ENCODE peak calls at places on chromosome 11, in nine cellular contexts. T, R, O, A, W, E, S, I and L are unnamed samples.

GRCh38 chr11:32448232-32448631 is 12.9 kb upstream of the WT1 start:
- DNase-seq in W (peak), I (peak), T (no peak), E (no peak), A (no peak), O (no peak), R (peak), S (peak), L (no peak)

GRCh38 chr11:76459299-76459698 is 14.5 kb downstream of the EMSY start:
- DNase-seq in T (no peak), W (no peak), E (no peak), S (no peak), O (no peak), A (no peak), R (peak), I (peak), L (peak)

GRCh38 chr11:66289548-66290331 is 797 bp upstream of the YIF1A start:
- DNase-seq in R (no peak), A (peak), E (no peak), S (peak), O (peak), W (peak), T (no peak), I (peak), L (peak)

GRCh38 chr11:96026310-96026709 is 102.4 kb upstream of the MTMR2 start:
- DNase-seq in A (no peak), O (no peak), T (no peak), S (no peak), E (no peak), R (no peak), I (no peak), W (no peak), L (no peak)

GRCh38 chr11:6200975-6201374 is 2.0 kb downstream of the OR52W1 start:
- DNase-seq in O (no peak), E (no peak), A (no peak), T (no peak), S (no peak), W (no peak), R (peak), I (peak), L (no peak)

GRCh38 chr11:65716294-65716693 is 4.2 kb downstream of the KAT5 start:
- DNase-seq in T (no peak), A (no peak), I (no peak), E (no peak), S (no peak), R (no peak), O (no peak), W (no peak), L (no peak)

GRCh38 chr11:125627236-125627910 is 2.4 kb downstream of the CHEK1 start:
- DNase-seq in T (no peak), S (no peak), R (peak), I (no peak), E (no peak), A (no peak), O (no peak), W (no peak), L (no peak)

GRCh38 chr11:18203723-18204122 is 31.1 kb downstream of the MRGPRX4 start:
- DNase-seq in O (no peak), T (peak), A (no peak), I (peak), R (peak), S (peak), W (peak), E (no peak), L (peak)

GRCh38 chr11:113401718-113402117 is 14.1 kb downstream of the ANKK1 start:
- DNase-seq in E (peak), I (no peak), S (peak), O (no peak), A (peak), R (peak), T (peak), W (no peak), L (peak)

GRCh38 chr11:34309970-34310369 is 47.8 kb downstream of the ABTB2 start:
- DNase-seq in I (no peak), T (no peak), S (no peak), R (no peak), W (no peak), A (no peak), E (no peak), O (no peak), L (no peak)

GRCh38 chr11:96054870-96055705 is 131.2 kb upstream of the MTMR2 start:
- DNase-seq in R (peak), O (no peak), W (peak), I (peak), A (peak), T (peak), S (no peak), E (no peak), L (peak)

GRCh38 chr11:44886765-44887164 is 63.9 kb downstream of the TP53I11 start:
- DNase-seq in R (peak), S (peak), W (no peak), E (no peak), I (no peak), T (peak), A (no peak), O (no peak), L (no peak)

GRCh38 chr11:40118780-40119179 is 1340.7 kb downstream of the LRRC4C start:
- DNase-seq in O (no peak), R (no peak), W (no peak), A (peak), E (no peak), S (no peak), I (no peak), T (no peak), L (no peak)

GRCh38 chr11:74196781-74197486 is 25.8 kb downstream of the PPME1 start:
- DNase-seq in W (no peak), T (no peak), S (no peak), A (no peak), E (no peak), O (no peak), I (no peak), R (no peak), L (no peak)

GRCh38 chr11:60762851-60763691 is 6.4 kb downstream of the MS4A15 start:
- DNase-seq in E (no peak), I (peak), W (no peak), S (no peak), O (no peak), R (no peak), A (peak), T (no peak), L (no peak)

GRCh38 chr11:130477646-130478203 is 29.3 kb downstream of the ADAMTS15 start:
- DNase-seq in O (no peak), T (no peak), S (no peak), R (peak), I (no peak), W (no peak), E (no peak), A (no peak), L (no peak)

GRCh38 chr11:96109265-96110030 is 185.5 kb upstream of the MTMR2 start:
- DNase-seq in O (no peak), T (no peak), S (no peak), W (no peak), E (no peak), I (no peak), R (no peak), A (no peak), L (no peak)

GRCh38 chr11:58318532-58318931 is 40.3 kb downstream of the OR5B17 start:
- DNase-seq in T (peak), I (no peak), O (no peak), E (no peak), A (no peak), W (no peak), S (no peak), R (peak), L (no peak)

GRCh38 chr11:4826425-4826824 is 5.3 kb downstream of the OR51F2 start:
- DNase-seq in W (no peak), I (no peak), A (no peak), R (peak), E (no peak), O (no peak), T (peak), S (no peak), L (no peak)

GRCh38 chr11:78714539-78714938 is 139.9 kb upstream of the NARS2 start:
- DNase-seq in O (no peak), S (no peak), R (no peak), T (no peak), A (peak), I (no peak), W (no peak), E (no peak), L (no peak)

GRCh38 chr11:69521461-69521860 is 40.0 kb downstream of the LINC01488 start:
- DNase-seq in A (no peak), E (no peak), O (no peak), W (no peak), S (no peak), I (no peak), R (no peak), T (no peak), L (no peak)

GRCh38 chr11:34513674-34513995 is at the start of gene ELF5:
- DNase-seq in O (no peak), R (no peak), A (no peak), E (no peak), T (no peak), W (no peak), I (no peak), S (no peak), L (no peak)

GRCh38 chr11:72328366-72329224 is 84.6 kb upstream of the PHOX2A start:
- DNase-seq in T (no peak), A (no peak), S (no peak), R (peak), W (no peak), I (no peak), O (no peak), E (no peak), L (no peak)